ENCODE peak calls at places on chromosomes 7 and 10, in nine cellular contexts. U is renal cortical epithelial cell; V is stimulated activated naive B cell treated with anti-CD40 and anti-IgM and Interleukin-4, amounts not matched to agents 10 μg/mL and 1 μg/mL and 100 μg/mL, for 72 hours; W is adrenal gland; I is heart right ventricle; P is NCI-H2029; S is tibial nerve; H is HT1080; G is spleen. F is an unnamed sample.
A peak's percentile ranks its signal among the peaks of the same experiment; 100 is the strongest.

GRCh38 chr7:14270099-14270498 is 280.6 kb upstream of the ETV1 start:
- DNase-seq in S (no peak), U (no peak), H (no peak), G (no peak), I (no peak), V (no peak), P (no peak), W (no peak), F (no peak)

GRCh38 chr7:1040790-1041189 is 3.6 kb upstream of the GPR146 start:
- DNase-seq in W (no peak), S (no peak), I (no peak), G (peak; percentile 75), V (no peak), U (no peak), H (no peak), P (no peak), F (no peak)

GRCh38 chr7:151408839-151409554 is 841 bp downstream of the WDR86 start:
- DNase-seq in V (no peak), G (peak; percentile 77), H (no peak), I (no peak), S (no peak), W (no peak), U (peak; percentile 66), P (peak; percentile 47), F (no peak)

GRCh38 chr10:45425628-45426563 is 51.9 kb downstream of the ALOX5 start:
- DNase-seq in V (no peak), U (peak; percentile 42), S (no peak), H (peak; percentile 78), W (no peak), P (no peak), I (no peak), G (peak; percentile 69), F (no peak)

GRCh38 chr10:62661143-62661542 is 143.4 kb upstream of the ADO start:
- DNase-seq in S (no peak), H (no peak), G (no peak), V (no peak), U (no peak), P (no peak), W (no peak), I (no peak), F (no peak)

GRCh38 chr10:33539137-33539536 is 204.7 kb upstream of the NRP1 start:
- DNase-seq in S (no peak), V (no peak), H (no peak), W (no peak), G (no peak), U (no peak), I (no peak), P (no peak), F (no peak)

GRCh38 chr10:110016037-110016436 is 8.3 kb downstream of the ADD3 start:
- DNase-seq in G (no peak), H (peak; percentile 22), I (no peak), W (no peak), V (no peak), S (no peak), P (no peak), U (peak; percentile 48), F (no peak)

GRCh38 chr10:125700355-125700911 is 17.5 kb upstream of the TEX36 start:
- DNase-seq in V (no peak), P (no peak), W (no peak), U (no peak), I (no peak), H (no peak), G (no peak), S (no peak), F (no peak)

GRCh38 chr7:35533877-35534276 is 161.1 kb downstream of the HERPUD2 start:
- DNase-seq in I (no peak), P (no peak), H (no peak), U (no peak), G (no peak), W (no peak), S (no peak), V (no peak), F (no peak)

F was measured in mesenteric fat pad.